ENCODE peak calls at places on chromosomes 2 and 18, in five cellular contexts. One of them, this sample, is unnamed.

GRCh38 chr18:63126134-63127067 is 193.2 kb downstream of the BCL2 start:
- DNase-seq in fibroblast of mammary gland: no peak
- DNase-seq in osteocyte: no peak
- DNase-seq in RWPE1: no peak
- DNase-seq in endothelial cell: no peak
- DNase-seq in this sample: no peak

GRCh38 chr2:218860950-218861381 is 1.4 kb downstream of the WNT6 start:
- DNase-seq in endothelial cell: no peak
- DNase-seq in RWPE1: peak; percentile 33
- DNase-seq in fibroblast of mammary gland: peak; percentile 34
- DNase-seq in osteocyte: no peak
- DNase-seq in this sample: no peak

GRCh38 chr2:165707088-165707487 is 87.0 kb downstream of the GALNT3 start:
- DNase-seq in endothelial cell: no peak
- DNase-seq in osteocyte: no peak
- DNase-seq in RWPE1: no peak
- DNase-seq in fibroblast of mammary gland: no peak
- DNase-seq in this sample: no peak

GRCh38 chr2:201420442-201421113 is 30.7 kb downstream of the TRAK2 start:
- DNase-seq in osteocyte: no peak
- DNase-seq in endothelial cell: no peak
- DNase-seq in RWPE1: peak; percentile 23
- DNase-seq in fibroblast of mammary gland: peak; percentile 89
- DNase-seq in this sample: no peak

GRCh38 chr2:238570926-238571325 is 144.2 kb downstream of the ASB1 start:
- DNase-seq in endothelial cell: no peak
- DNase-seq in fibroblast of mammary gland: no peak
- DNase-seq in RWPE1: no peak
- DNase-seq in osteocyte: no peak
- DNase-seq in this sample: no peak

GRCh38 chr2:70125498-70125898 is 38.2 kb downstream of the PCBP1 start:
- DNase-seq in RWPE1: no peak
- DNase-seq in fibroblast of mammary gland: no peak
- DNase-seq in osteocyte: no peak
- DNase-seq in endothelial cell: no peak
- DNase-seq in this sample: no peak

GRCh38 chr2:149213764-149214493 is 116.5 kb upstream of the LYPD6 start:
- DNase-seq in fibroblast of mammary gland: no peak
- DNase-seq in endothelial cell: no peak
- DNase-seq in RWPE1: no peak
- DNase-seq in osteocyte: no peak
- DNase-seq in this sample: no peak

GRCh38 chr2:70553334-70553583 is 367 bp downstream of the TGFA start:
- DNase-seq in RWPE1: peak; percentile 29
- DNase-seq in fibroblast of mammary gland: no peak
- DNase-seq in osteocyte: no peak
- DNase-seq in endothelial cell: peak; percentile 22
- DNase-seq in this sample: no peak

GRCh38 chr2:129936334-129936934 is 43.0 kb upstream of the RAB6C start:
- DNase-seq in osteocyte: no peak
- DNase-seq in RWPE1: peak; percentile 39
- DNase-seq in endothelial cell: peak; percentile 64
- DNase-seq in fibroblast of mammary gland: peak; percentile 43
- DNase-seq in this sample: no peak

GRCh38 chr2:145029885-145030284 is 510.0 kb upstream of the ZEB2 start:
- DNase-seq in RWPE1: no peak
- DNase-seq in endothelial cell: no peak
- DNase-seq in osteocyte: no peak
- DNase-seq in fibroblast of mammary gland: no peak
- DNase-seq in this sample: no peak

GRCh38 chr2:12091201-12091806 is 344.9 kb downstream of the LPIN1 start:
- DNase-seq in RWPE1: peak; percentile 20
- DNase-seq in osteocyte: no peak
- DNase-seq in endothelial cell: no peak
- DNase-seq in fibroblast of mammary gland: no peak
- DNase-seq in this sample: no peak

GRCh38 chr2:134668821-134669220 is 50.0 kb downstream of the TMEM163 start:
- DNase-seq in endothelial cell: no peak
- DNase-seq in fibroblast of mammary gland: no peak
- DNase-seq in osteocyte: peak; percentile 78
- DNase-seq in RWPE1: no peak
- DNase-seq in this sample: peak; percentile 28

GRCh38 chr18:75727479-75727878 is 300.0 kb upstream of the SMIM21 start:
- DNase-seq in fibroblast of mammary gland: peak; percentile 39
- DNase-seq in endothelial cell: peak; percentile 58
- DNase-seq in osteocyte: no peak
- DNase-seq in RWPE1: peak; percentile 1
- DNase-seq in this sample: no peak

GRCh38 chr2:88452151-88452851 is at the start of gene FOXI3:
- DNase-seq in fibroblast of mammary gland: no peak
- DNase-seq in RWPE1: no peak
- DNase-seq in endothelial cell: peak; percentile 22
- DNase-seq in osteocyte: no peak
- DNase-seq in this sample: no peak

GRCh38 chr2:121059651-121060649 is 225.1 kb downstream of the TFCP2L1 start:
- DNase-seq in fibroblast of mammary gland: no peak
- DNase-seq in RWPE1: no peak
- DNase-seq in osteocyte: no peak
- DNase-seq in endothelial cell: no peak
- DNase-seq in this sample: no peak

GRCh38 chr2:140947236-140947635 is 1183.6 kb downstream of the LRP1B start:
- DNase-seq in fibroblast of mammary gland: no peak
- DNase-seq in endothelial cell: no peak
- DNase-seq in RWPE1: no peak
- DNase-seq in osteocyte: no peak
- DNase-seq in this sample: no peak

GRCh38 chr2:140943867-140944266 is 1186.9 kb downstream of the LRP1B start:
- DNase-seq in osteocyte: no peak
- DNase-seq in fibroblast of mammary gland: no peak
- DNase-seq in endothelial cell: no peak
- DNase-seq in RWPE1: no peak
- DNase-seq in this sample: no peak

GRCh38 chr2:140942284-140942683 is 1188.5 kb downstream of the LRP1B start:
- DNase-seq in RWPE1: no peak
- DNase-seq in osteocyte: no peak
- DNase-seq in endothelial cell: no peak
- DNase-seq in fibroblast of mammary gland: no peak
- DNase-seq in this sample: no peak
- TF ChIP-seq CTCF in RWPE1: no peak
- TF ChIP-seq CTCF in osteocyte: no peak
- TF ChIP-seq CTCF in endothelial cell: no peak
- TF ChIP-seq CTCF in fibroblast of mammary gland: no peak
- TF ChIP-seq CTCF in this sample: no peak

DNA sequence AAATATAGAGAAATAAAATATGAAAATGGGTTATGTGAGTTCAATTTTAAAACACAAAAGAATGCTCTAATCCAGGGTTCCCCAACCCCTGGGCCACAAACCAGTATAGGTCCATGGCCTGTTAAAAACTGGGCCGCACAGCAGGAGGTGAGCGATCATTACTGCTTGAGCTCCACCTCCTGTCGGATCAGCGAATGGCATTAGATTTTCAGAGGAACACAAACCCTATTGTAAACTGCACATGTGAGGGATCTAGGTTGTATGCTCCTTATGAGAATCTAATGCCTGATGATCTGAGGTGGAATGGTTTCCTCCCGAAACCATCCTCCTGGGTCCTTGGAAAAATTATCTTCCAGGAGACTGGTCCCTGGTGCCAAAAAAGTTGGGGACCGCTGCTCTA is 34.7 kb downstream of the TTR start:
- DNase-seq in fibroblast of mammary gland: no peak
- DNase-seq in osteocyte: no peak
- DNase-seq in RWPE1: no peak
- DNase-seq in endothelial cell: no peak
- DNase-seq in this sample: no peak
- TF ChIP-seq CTCF in fibroblast of mammary gland: no peak
- TF ChIP-seq CTCF in osteocyte: no peak
- TF ChIP-seq CTCF in RWPE1: no peak
- TF ChIP-seq CTCF in endothelial cell: no peak
- TF ChIP-seq CTCF in this sample: no peak

GRCh38 chr18:38047820-38048219 is 482.2 kb upstream of the CELF4 start:
- DNase-seq in endothelial cell: no peak
- DNase-seq in fibroblast of mammary gland: no peak
- DNase-seq in RWPE1: no peak
- DNase-seq in osteocyte: no peak
- DNase-seq in this sample: no peak
- TF ChIP-seq CTCF in endothelial cell: no peak
- TF ChIP-seq CTCF in fibroblast of mammary gland: no peak
- TF ChIP-seq CTCF in RWPE1: no peak
- TF ChIP-seq CTCF in osteocyte: no peak
- TF ChIP-seq CTCF in this sample: peak; percentile 8

GRCh38 chr2:38233231-38233983 is 143.7 kb downstream of the ATL2 start:
- DNase-seq in RWPE1: peak; percentile 8
- DNase-seq in osteocyte: no peak
- DNase-seq in endothelial cell: no peak
- DNase-seq in fibroblast of mammary gland: peak; percentile 94
- DNase-seq in this sample: no peak
- TF ChIP-seq CTCF in RWPE1: no peak
- TF ChIP-seq CTCF in osteocyte: peak; percentile 29
- TF ChIP-seq CTCF in endothelial cell: no peak
- TF ChIP-seq CTCF in fibroblast of mammary gland: peak; percentile 52
- TF ChIP-seq CTCF in this sample: no peak

GRCh38 chr18:31610841-31611240 is 19.2 kb downstream of the TTR start:
- DNase-seq in fibroblast of mammary gland: peak; percentile 18
- DNase-seq in osteocyte: no peak
- DNase-seq in endothelial cell: peak; percentile 50
- DNase-seq in RWPE1: peak; percentile 6
- DNase-seq in this sample: no peak
- TF ChIP-seq CTCF in fibroblast of mammary gland: peak; percentile 10
- TF ChIP-seq CTCF in osteocyte: no peak
- TF ChIP-seq CTCF in endothelial cell: peak; percentile 41
- TF ChIP-seq CTCF in RWPE1: no peak
- TF ChIP-seq CTCF in this sample: peak; percentile 32

DNA sequence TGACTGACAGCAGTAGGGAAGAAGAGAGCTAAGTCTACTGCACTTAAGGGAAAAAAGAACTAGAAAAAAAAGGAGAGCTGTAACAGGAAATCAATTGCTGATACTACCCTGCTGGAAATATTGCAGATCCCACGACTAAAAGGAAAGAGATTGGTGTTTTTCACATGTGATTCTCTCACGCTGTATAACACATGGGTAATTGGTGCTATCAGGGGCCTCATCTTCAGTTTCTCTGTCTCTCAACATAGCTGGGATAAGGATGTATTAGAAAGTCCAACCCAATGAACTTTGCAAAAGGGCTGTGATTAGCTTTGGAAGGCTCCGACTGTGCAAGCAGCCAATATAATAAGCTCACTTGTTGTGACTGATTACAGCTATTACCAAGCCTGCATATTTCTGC is 133.3 kb downstream of the NRP2 start:
- DNase-seq in fibroblast of mammary gland: no peak
- DNase-seq in RWPE1: no peak
- DNase-seq in endothelial cell: no peak
- DNase-seq in osteocyte: no peak
- DNase-seq in this sample: no peak
- TF ChIP-seq CTCF in fibroblast of mammary gland: no peak
- TF ChIP-seq CTCF in RWPE1: no peak
- TF ChIP-seq CTCF in endothelial cell: no peak
- TF ChIP-seq CTCF in osteocyte: no peak
- TF ChIP-seq CTCF in this sample: no peak

DNA sequence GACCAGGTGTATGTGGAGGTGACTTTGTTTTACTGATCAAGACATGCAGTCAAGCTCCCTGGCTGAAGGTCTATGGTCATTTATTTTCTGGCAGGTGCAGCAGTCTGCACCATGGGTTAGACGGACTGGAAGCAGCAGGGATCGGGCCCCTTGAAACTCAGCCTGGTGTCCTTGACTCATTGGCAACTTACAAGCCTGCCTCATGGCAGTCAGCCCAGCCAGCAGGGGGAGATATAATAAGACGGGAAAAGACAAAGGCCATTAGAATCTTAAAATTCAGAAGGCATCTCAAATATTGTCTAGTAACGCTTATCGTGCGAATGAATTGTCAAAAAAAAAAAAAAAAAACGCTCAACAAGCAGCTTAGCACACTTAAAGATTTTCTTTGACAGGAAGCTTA is 308.2 kb downstream of the EN1 start:
- DNase-seq in fibroblast of mammary gland: peak; percentile 60
- DNase-seq in endothelial cell: peak; percentile 31
- DNase-seq in RWPE1: peak; percentile 10
- DNase-seq in osteocyte: no peak
- DNase-seq in this sample: no peak
- TF ChIP-seq CTCF in fibroblast of mammary gland: peak; percentile 57
- TF ChIP-seq CTCF in endothelial cell: peak; percentile 60
- TF ChIP-seq CTCF in RWPE1: peak; percentile 24
- TF ChIP-seq CTCF in osteocyte: peak; percentile 42
- TF ChIP-seq CTCF in this sample: peak; percentile 41

DNA sequence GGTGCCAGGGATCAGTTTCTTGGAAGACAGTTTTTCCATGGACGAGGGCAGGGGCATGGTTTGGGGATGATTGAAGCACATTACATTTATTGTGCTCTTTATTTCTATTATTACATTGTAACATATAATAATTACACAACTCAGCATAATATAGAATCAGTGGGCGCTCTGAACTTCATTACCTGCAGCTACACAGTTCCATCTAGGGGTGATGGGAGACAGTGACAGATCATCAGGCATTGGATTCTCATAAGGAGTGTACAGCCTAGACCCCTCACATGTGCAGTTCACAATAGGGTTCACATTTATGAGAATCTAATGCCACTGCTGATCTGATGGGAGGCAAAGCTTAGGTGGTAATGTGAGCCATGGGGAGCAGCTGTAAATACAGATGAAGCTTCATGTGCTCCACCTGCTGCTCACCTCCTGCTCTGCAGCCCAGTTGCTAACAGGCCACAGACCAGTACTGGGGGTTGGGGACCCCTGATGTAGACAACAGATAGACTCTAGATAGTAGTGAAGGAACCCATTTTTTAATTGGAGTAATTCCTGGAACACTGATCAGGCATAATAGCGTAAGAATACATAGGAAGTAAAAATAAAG is 41.5 kb upstream of the MC4R start:
- DNase-seq in osteocyte: no peak
- DNase-seq in fibroblast of mammary gland: peak; percentile 3
- DNase-seq in endothelial cell: peak; percentile 32
- DNase-seq in RWPE1: no peak
- DNase-seq in this sample: no peak
- TF ChIP-seq CTCF in osteocyte: peak; percentile 48
- TF ChIP-seq CTCF in fibroblast of mammary gland: peak; percentile 29
- TF ChIP-seq CTCF in endothelial cell: peak; percentile 42
- TF ChIP-seq CTCF in RWPE1: peak; percentile 33
- TF ChIP-seq CTCF in this sample: peak; percentile 62

DNA sequence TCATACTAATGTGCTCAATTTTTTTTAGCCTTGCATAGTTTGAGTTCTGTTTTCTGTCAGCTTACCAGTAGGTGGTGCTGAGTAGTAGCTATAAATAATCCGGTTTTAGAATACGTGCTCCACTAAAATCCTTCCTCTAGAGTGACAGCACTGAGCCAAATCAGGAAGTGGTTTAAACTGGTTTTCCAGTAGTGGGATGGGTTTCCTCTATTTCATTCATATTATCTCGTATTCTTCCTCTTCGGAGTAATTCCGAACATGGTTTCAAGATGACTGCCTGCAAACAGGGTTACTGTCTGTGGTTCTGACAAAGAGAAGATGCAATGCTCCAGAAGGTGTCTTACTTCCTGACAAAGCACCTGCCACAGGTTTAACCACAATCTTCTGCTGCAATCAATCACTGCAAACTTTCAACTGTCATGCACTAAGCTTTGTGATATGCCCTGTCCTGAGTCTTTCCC is 496.9 kb upstream of the VRK2 start:
- DNase-seq in osteocyte: no peak
- DNase-seq in fibroblast of mammary gland: peak; percentile 8
- DNase-seq in RWPE1: no peak
- DNase-seq in endothelial cell: no peak
- DNase-seq in this sample: no peak
- TF ChIP-seq CTCF in osteocyte: peak; percentile 63
- TF ChIP-seq CTCF in fibroblast of mammary gland: peak; percentile 44
- TF ChIP-seq CTCF in RWPE1: no peak
- TF ChIP-seq CTCF in endothelial cell: no peak
- TF ChIP-seq CTCF in this sample: peak; percentile 41

GRCh38 chr18:1452821-1453220 is 548.1 kb downstream of the ADCYAP1 start:
- DNase-seq in endothelial cell: no peak
- DNase-seq in osteocyte: no peak
- DNase-seq in RWPE1: no peak
- DNase-seq in fibroblast of mammary gland: no peak
- DNase-seq in this sample: no peak
- TF ChIP-seq CTCF in endothelial cell: no peak
- TF ChIP-seq CTCF in osteocyte: no peak
- TF ChIP-seq CTCF in RWPE1: no peak
- TF ChIP-seq CTCF in fibroblast of mammary gland: no peak
- TF ChIP-seq CTCF in this sample: no peak